ENCODE peak calls at places on chromosomes 11 and 22, in four cellular contexts. One of them, this sample, is unnamed.

GRCh38 chr11:16169541-16169940 is 186.8 kb downstream of the SOX6 start:
- DNase-seq in HT1080: no peak
- DNase-seq in DMS 273 treated with DMSO at 0.1 percent for 48 hours: no peak
- DNase-seq in fibroblast of lung: no peak
- DNase-seq in this sample: no peak

GRCh38 chr22:30490399-30490798 is 15.1 kb downstream of the SEC14L4 start:
- DNase-seq in HT1080: peak
- DNase-seq in DMS 273 treated with DMSO at 0.1 percent for 48 hours: no peak
- DNase-seq in fibroblast of lung: no peak
- DNase-seq in this sample: no peak

GRCh38 chr11:134558258-134558835 is 146.3 kb upstream of the B3GAT1 start:
- DNase-seq in HT1080: no peak
- DNase-seq in DMS 273 treated with DMSO at 0.1 percent for 48 hours: no peak
- DNase-seq in fibroblast of lung: no peak
- DNase-seq in this sample: no peak

GRCh38 chr11:110130642-110131238 is 37.5 kb downstream of the ZC3H12C start:
- DNase-seq in HT1080: no peak
- DNase-seq in DMS 273 treated with DMSO at 0.1 percent for 48 hours: peak
- DNase-seq in fibroblast of lung: peak
- DNase-seq in this sample: no peak

GRCh38 chr11:75014129-75014528 is 25.4 kb downstream of the NEU3 start:
- DNase-seq in HT1080: peak
- DNase-seq in DMS 273 treated with DMSO at 0.1 percent for 48 hours: no peak
- DNase-seq in fibroblast of lung: peak
- DNase-seq in this sample: peak

GRCh38 chr11:119537641-119538253 is 114.8 kb upstream of the THY1 start:
- DNase-seq in HT1080: no peak
- DNase-seq in DMS 273 treated with DMSO at 0.1 percent for 48 hours: no peak
- DNase-seq in fibroblast of lung: no peak
- DNase-seq in this sample: no peak

GRCh38 chr11:68200639-68201038 is 12.5 kb downstream of the KMT5B start:
- DNase-seq in HT1080: no peak
- DNase-seq in DMS 273 treated with DMSO at 0.1 percent for 48 hours: no peak
- DNase-seq in fibroblast of lung: peak
- DNase-seq in this sample: peak

GRCh38 chr11:27485930-27486773 is 13.6 kb upstream of the LGR4 start:
- DNase-seq in HT1080: peak
- DNase-seq in DMS 273 treated with DMSO at 0.1 percent for 48 hours: no peak
- DNase-seq in fibroblast of lung: peak
- DNase-seq in this sample: no peak

GRCh38 chr22:20065896-20066616 is 14.0 kb upstream of the DGCR8 start:
- DNase-seq in HT1080: no peak
- DNase-seq in DMS 273 treated with DMSO at 0.1 percent for 48 hours: no peak
- DNase-seq in fibroblast of lung: no peak
- DNase-seq in this sample: no peak

GRCh38 chr11:9738126-9738525 is 74.2 kb downstream of the SWAP70 start:
- DNase-seq in HT1080: no peak
- DNase-seq in DMS 273 treated with DMSO at 0.1 percent for 48 hours: no peak
- DNase-seq in fibroblast of lung: no peak
- DNase-seq in this sample: no peak

GRCh38 chr11:124829986-124830385 is 29.8 kb upstream of the MSANTD2 start:
- DNase-seq in HT1080: no peak
- DNase-seq in DMS 273 treated with DMSO at 0.1 percent for 48 hours: peak
- DNase-seq in fibroblast of lung: peak
- DNase-seq in this sample: no peak

GRCh38 chr11:57460017-57460755 is at the start of gene RTN4RL2:
- DNase-seq in HT1080: peak
- DNase-seq in DMS 273 treated with DMSO at 0.1 percent for 48 hours: no peak
- DNase-seq in fibroblast of lung: peak
- DNase-seq in this sample: no peak

GRCh38 chr11:113579292-113579940 is 104.2 kb upstream of the DRD2 start:
- DNase-seq in HT1080: no peak
- DNase-seq in DMS 273 treated with DMSO at 0.1 percent for 48 hours: no peak
- DNase-seq in fibroblast of lung: no peak
- DNase-seq in this sample: no peak

GRCh38 chr22:49933236-49933921 is 14.9 kb downstream of the CRELD2 start:
- DNase-seq in HT1080: no peak
- DNase-seq in DMS 273 treated with DMSO at 0.1 percent for 48 hours: no peak
- DNase-seq in fibroblast of lung: no peak
- DNase-seq in this sample: no peak

GRCh38 chr22:45817705-45818104 is 146.1 kb downstream of the ATXN10 start:
- DNase-seq in HT1080: no peak
- DNase-seq in DMS 273 treated with DMSO at 0.1 percent for 48 hours: no peak
- DNase-seq in fibroblast of lung: no peak
- DNase-seq in this sample: no peak

GRCh38 chr11:83726316-83726715 is 440.1 kb upstream of the CCDC90B start:
- DNase-seq in HT1080: no peak
- DNase-seq in DMS 273 treated with DMSO at 0.1 percent for 48 hours: no peak
- DNase-seq in fibroblast of lung: no peak
- DNase-seq in this sample: no peak

GRCh38 chr22:32733196-32733595 is 68.3 kb upstream of the TIMP3 start:
- DNase-seq in HT1080: no peak
- DNase-seq in DMS 273 treated with DMSO at 0.1 percent for 48 hours: no peak
- DNase-seq in fibroblast of lung: no peak
- DNase-seq in this sample: no peak

GRCh38 chr22:32325811-32326237 is 31.8 kb upstream of the RFPL3 start:
- DNase-seq in HT1080: no peak
- DNase-seq in DMS 273 treated with DMSO at 0.1 percent for 48 hours: no peak
- DNase-seq in fibroblast of lung: no peak
- DNase-seq in this sample: no peak

GRCh38 chr11:91773090-91773489 is 451.5 kb upstream of the FAT3 start:
- DNase-seq in HT1080: peak
- DNase-seq in DMS 273 treated with DMSO at 0.1 percent for 48 hours: no peak
- DNase-seq in fibroblast of lung: peak
- DNase-seq in this sample: no peak

GRCh38 chr11:39365809-39366436 is 2093.5 kb downstream of the LRRC4C start:
- DNase-seq in HT1080: peak
- DNase-seq in DMS 273 treated with DMSO at 0.1 percent for 48 hours: no peak
- DNase-seq in fibroblast of lung: peak
- DNase-seq in this sample: peak

GRCh38 chr11:109884501-109884900 is 208.7 kb upstream of the ZC3H12C start:
- DNase-seq in HT1080: no peak
- DNase-seq in DMS 273 treated with DMSO at 0.1 percent for 48 hours: no peak
- DNase-seq in fibroblast of lung: no peak
- DNase-seq in this sample: no peak

GRCh38 chr11:11876458-11876857 is 34.7 kb downstream of the USP47 start:
- DNase-seq in HT1080: no peak
- DNase-seq in DMS 273 treated with DMSO at 0.1 percent for 48 hours: peak
- DNase-seq in fibroblast of lung: no peak
- DNase-seq in this sample: no peak

GRCh38 chr22:19522190-19522880 is 1.9 kb downstream of the CLDN5 start:
- DNase-seq in HT1080: no peak
- DNase-seq in DMS 273 treated with DMSO at 0.1 percent for 48 hours: peak
- DNase-seq in fibroblast of lung: no peak
- DNase-seq in this sample: no peak

GRCh38 chr11:72189448-72190250 is 2.3 kb upstream of the FOLR1 start:
- DNase-seq in HT1080: no peak
- DNase-seq in DMS 273 treated with DMSO at 0.1 percent for 48 hours: no peak
- DNase-seq in fibroblast of lung: no peak
- DNase-seq in this sample: peak

GRCh38 chr22:50046481-50047245 is 11.4 kb downstream of the TTLL8 start:
- DNase-seq in HT1080: no peak
- DNase-seq in DMS 273 treated with DMSO at 0.1 percent for 48 hours: no peak
- DNase-seq in fibroblast of lung: no peak
- DNase-seq in this sample: no peak

GRCh38 chr11:76203131-76203925 is 3.0 kb downstream of the WNT11 start:
- DNase-seq in HT1080: no peak
- DNase-seq in DMS 273 treated with DMSO at 0.1 percent for 48 hours: no peak
- DNase-seq in fibroblast of lung: no peak
- DNase-seq in this sample: no peak

GRCh38 chr11:5090668-5091067 is 21.3 kb downstream of the OR52E1 start:
- DNase-seq in HT1080: no peak
- DNase-seq in DMS 273 treated with DMSO at 0.1 percent for 48 hours: no peak
- DNase-seq in fibroblast of lung: no peak
- DNase-seq in this sample: no peak

GRCh38 chr22:24054356-24054755 is 43.3 kb downstream of the CABIN1 start:
- DNase-seq in HT1080: no peak
- DNase-seq in DMS 273 treated with DMSO at 0.1 percent for 48 hours: no peak
- DNase-seq in fibroblast of lung: no peak
- DNase-seq in this sample: no peak

GRCh38 chr11:94184861-94185260 is 56.2 kb downstream of the PANX1 start:
- DNase-seq in HT1080: no peak
- DNase-seq in DMS 273 treated with DMSO at 0.1 percent for 48 hours: no peak
- DNase-seq in fibroblast of lung: no peak
- DNase-seq in this sample: no peak